ENCODE peak calls at places on chromosomes 11 and 22, in four cellular contexts. O is anterior cingulate cortex, S is NCI-H1105, M is BJ. D is an unnamed sample.

GRCh38 chr11:3803726-3804510 is 4.4 kb upstream of the PGAP2 start:
- DNase-seq in O (no peak), S (no peak), M (peak; percentile 49), D (no peak)

GRCh38 chr22:19988965-19989724 is 27.5 kb downstream of the ARVCF start:
- DNase-seq in O (no peak), S (no peak), M (no peak), D (no peak)

GRCh38 chr22:45105281-45105700 is 58.4 kb upstream of the NUP50 start:
- DNase-seq in O (no peak), S (no peak), M (peak; percentile 57), D (no peak)

GRCh38 chr11:65427691-65428577 is 5.3 kb downstream of the NEAT1 start:
- DNase-seq in O (peak; percentile 64), S (no peak), M (no peak), D (no peak)

GRCh38 chr22:49307870-49308269 is 519.8 kb downstream of the BRD1 start:
- DNase-seq in O (no peak), S (no peak), M (no peak), D (no peak)

GRCh38 chr11:2867722-2868548 is 17.6 kb downstream of the CDKN1C start:
- DNase-seq in O (peak; percentile 36), S (no peak), M (no peak), D (no peak)

GRCh38 chr11:102592634-102593581 is 32.2 kb downstream of the MMP20 start:
- DNase-seq in O (no peak), S (no peak), M (no peak), D (no peak)

GRCh38 chr11:877565-877964 is 33.0 kb downstream of the CHID1 start:
- DNase-seq in O (no peak), S (no peak), M (no peak), D (no peak)

GRCh38 chr22:39674536-39674935 is 104.0 kb downstream of the CACNA1I start:
- DNase-seq in O (no peak), S (no peak), M (no peak), D (no peak)

GRCh38 chr11:65414776-65415498 is 7.7 kb upstream of the NEAT1 start:
- DNase-seq in O (no peak), S (no peak), M (no peak), D (no peak)

GRCh38 chr11:28242596-28242995 is 134.4 kb downstream of the METTL15 start:
- DNase-seq in O (no peak), S (no peak), M (no peak), D (no peak)